ENCODE peak calls at places on chromosome 13, in five cellular contexts. One of them, this sample, is unnamed.

GRCh38 chr13:80037505-80037888 is 303.4 kb downstream of the SPRY2 start:
- DNase-seq in effector memory CD4-positive, alpha-beta T cell: no peak
- DNase-seq in psoas muscle: no peak
- DNase-seq in heart left ventricle: no peak
- DNase-seq in fibroblast of the aortic adventitia: peak
- DNase-seq in this sample: no peak

GRCh38 chr13:52158629-52159158 is 703 bp downstream of the NEK3 start:
- DNase-seq in effector memory CD4-positive, alpha-beta T cell: no peak
- DNase-seq in psoas muscle: peak
- DNase-seq in heart left ventricle: no peak
- DNase-seq in fibroblast of the aortic adventitia: peak
- DNase-seq in this sample: peak

GRCh38 chr13:26941345-26942174 is 181.0 kb upstream of the GPR12 start:
- DNase-seq in effector memory CD4-positive, alpha-beta T cell: no peak
- DNase-seq in psoas muscle: no peak
- DNase-seq in fibroblast of the aortic adventitia: peak
- DNase-seq in heart left ventricle: no peak
- DNase-seq in this sample: no peak

GRCh38 chr13:74325106-74325505 is 190.9 kb upstream of the KLF12 start:
- DNase-seq in effector memory CD4-positive, alpha-beta T cell: no peak
- DNase-seq in heart left ventricle: no peak
- DNase-seq in fibroblast of the aortic adventitia: peak
- DNase-seq in psoas muscle: no peak
- DNase-seq in this sample: no peak

GRCh38 chr13:64753606-64754005 is 2476.5 kb downstream of the PCDH9 start:
- DNase-seq in psoas muscle: no peak
- DNase-seq in heart left ventricle: no peak
- DNase-seq in effector memory CD4-positive, alpha-beta T cell: no peak
- DNase-seq in fibroblast of the aortic adventitia: peak
- DNase-seq in this sample: no peak

GRCh38 chr13:40568672-40569350 is 97.6 kb downstream of the FOXO1 start:
- DNase-seq in fibroblast of the aortic adventitia: peak
- DNase-seq in effector memory CD4-positive, alpha-beta T cell: no peak
- DNase-seq in heart left ventricle: no peak
- DNase-seq in psoas muscle: no peak
- DNase-seq in this sample: no peak

GRCh38 chr13:100921139-100921538 is 246.5 kb upstream of the TMTC4 start:
- DNase-seq in effector memory CD4-positive, alpha-beta T cell: no peak
- DNase-seq in fibroblast of the aortic adventitia: no peak
- DNase-seq in psoas muscle: no peak
- DNase-seq in heart left ventricle: no peak
- DNase-seq in this sample: no peak

GRCh38 chr13:73738626-73739025 is 395.6 kb downstream of the KLF12 start:
- DNase-seq in effector memory CD4-positive, alpha-beta T cell: no peak
- DNase-seq in heart left ventricle: no peak
- DNase-seq in fibroblast of the aortic adventitia: no peak
- DNase-seq in psoas muscle: no peak
- DNase-seq in this sample: no peak

GRCh38 chr13:71030789-71031188 is 836.2 kb downstream of the DACH1 start:
- DNase-seq in heart left ventricle: no peak
- DNase-seq in effector memory CD4-positive, alpha-beta T cell: no peak
- DNase-seq in fibroblast of the aortic adventitia: no peak
- DNase-seq in psoas muscle: no peak
- DNase-seq in this sample: no peak

GRCh38 chr13:79901336-79901735 is 420.4 kb downstream of the NDFIP2 start:
- DNase-seq in fibroblast of the aortic adventitia: no peak
- DNase-seq in heart left ventricle: no peak
- DNase-seq in effector memory CD4-positive, alpha-beta T cell: no peak
- DNase-seq in psoas muscle: no peak
- DNase-seq in this sample: no peak

GRCh38 chr13:23903906-23904280 is 6.6 kb upstream of the C1QTNF9B start:
- DNase-seq in heart left ventricle: no peak
- DNase-seq in fibroblast of the aortic adventitia: no peak
- DNase-seq in psoas muscle: no peak
- DNase-seq in effector memory CD4-positive, alpha-beta T cell: no peak
- DNase-seq in this sample: no peak

GRCh38 chr13:50421457-50422130 is 406.4 kb downstream of the KCNRG start:
- DNase-seq in effector memory CD4-positive, alpha-beta T cell: no peak
- DNase-seq in psoas muscle: no peak
- DNase-seq in heart left ventricle: no peak
- DNase-seq in fibroblast of the aortic adventitia: no peak
- DNase-seq in this sample: no peak

GRCh38 chr13:25727250-25727649 is 324.6 kb downstream of the SHISA2 start:
- DNase-seq in psoas muscle: no peak
- DNase-seq in effector memory CD4-positive, alpha-beta T cell: no peak
- DNase-seq in fibroblast of the aortic adventitia: no peak
- DNase-seq in heart left ventricle: no peak
- DNase-seq in this sample: no peak

GRCh38 chr13:50353651-50354415 is 338.6 kb downstream of the KCNRG start:
- DNase-seq in effector memory CD4-positive, alpha-beta T cell: no peak
- DNase-seq in heart left ventricle: no peak
- DNase-seq in fibroblast of the aortic adventitia: peak
- DNase-seq in psoas muscle: no peak
- DNase-seq in this sample: no peak

GRCh38 chr13:42478531-42479156 is 95.3 kb upstream of the TNFSF11 start:
- DNase-seq in heart left ventricle: no peak
- DNase-seq in psoas muscle: no peak
- DNase-seq in effector memory CD4-positive, alpha-beta T cell: no peak
- DNase-seq in fibroblast of the aortic adventitia: peak
- DNase-seq in this sample: no peak

GRCh38 chr13:59790626-59791025 is 373.1 kb downstream of the DIAPH3 start:
- DNase-seq in effector memory CD4-positive, alpha-beta T cell: no peak
- DNase-seq in fibroblast of the aortic adventitia: peak
- DNase-seq in psoas muscle: no peak
- DNase-seq in heart left ventricle: no peak
- DNase-seq in this sample: no peak

DNA sequence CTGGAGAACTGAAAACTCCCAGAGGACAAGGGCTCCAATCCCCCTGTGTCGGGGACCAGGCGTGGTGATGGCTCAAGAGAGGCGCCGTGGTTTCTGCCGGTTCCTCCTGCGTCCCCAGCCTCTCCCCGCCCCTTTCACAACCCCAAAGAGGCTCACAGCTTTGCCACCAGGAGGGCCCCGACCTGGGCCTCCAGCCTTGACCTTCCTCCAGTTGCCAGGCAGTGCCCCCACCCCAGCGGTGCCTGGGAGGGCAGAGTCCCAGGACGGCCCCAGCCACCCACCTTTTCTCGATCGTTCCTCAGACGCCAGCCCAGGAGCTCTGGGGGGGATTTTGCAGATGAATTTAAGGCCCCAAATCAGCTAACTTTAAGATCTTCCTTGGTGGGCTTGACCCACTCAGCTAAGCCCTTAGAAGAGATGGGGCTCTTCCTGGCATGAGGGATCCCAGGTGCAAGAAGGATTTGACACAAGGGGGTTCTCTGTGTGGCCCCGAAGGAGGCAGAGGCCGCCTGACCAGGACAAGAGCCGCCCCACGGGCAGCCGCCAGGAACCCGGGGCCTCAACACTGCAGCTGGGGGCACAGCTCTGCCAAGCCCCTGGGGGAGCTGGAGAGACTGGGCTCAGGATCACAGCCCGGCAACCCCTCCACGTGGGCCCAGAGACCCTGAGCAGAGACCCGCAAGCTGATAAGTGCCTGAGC is 47.0 kb downstream of the MCF2L start:
- DNase-seq in heart left ventricle: peak
- DNase-seq in psoas muscle: no peak
- DNase-seq in effector memory CD4-positive, alpha-beta T cell: no peak
- DNase-seq in fibroblast of the aortic adventitia: no peak
- DNase-seq in this sample: no peak
- H3K4me3 ChIP-seq in heart left ventricle: no peak
- H3K4me3 ChIP-seq in psoas muscle: no peak
- H3K4me3 ChIP-seq in effector memory CD4-positive, alpha-beta T cell: no peak
- H3K4me3 ChIP-seq in fibroblast of the aortic adventitia: no peak
- H3K4me3 ChIP-seq in this sample: no peak

GRCh38 chr13:106529415-106530208 is 5.8 kb downstream of the EFNB2 start:
- DNase-seq in heart left ventricle: no peak
- DNase-seq in fibroblast of the aortic adventitia: no peak
- DNase-seq in effector memory CD4-positive, alpha-beta T cell: no peak
- DNase-seq in psoas muscle: no peak
- DNase-seq in this sample: no peak
- H3K4me3 ChIP-seq in heart left ventricle: peak
- H3K4me3 ChIP-seq in fibroblast of the aortic adventitia: no peak
- H3K4me3 ChIP-seq in effector memory CD4-positive, alpha-beta T cell: no peak
- H3K4me3 ChIP-seq in psoas muscle: peak
- H3K4me3 ChIP-seq in this sample: no peak

DNA sequence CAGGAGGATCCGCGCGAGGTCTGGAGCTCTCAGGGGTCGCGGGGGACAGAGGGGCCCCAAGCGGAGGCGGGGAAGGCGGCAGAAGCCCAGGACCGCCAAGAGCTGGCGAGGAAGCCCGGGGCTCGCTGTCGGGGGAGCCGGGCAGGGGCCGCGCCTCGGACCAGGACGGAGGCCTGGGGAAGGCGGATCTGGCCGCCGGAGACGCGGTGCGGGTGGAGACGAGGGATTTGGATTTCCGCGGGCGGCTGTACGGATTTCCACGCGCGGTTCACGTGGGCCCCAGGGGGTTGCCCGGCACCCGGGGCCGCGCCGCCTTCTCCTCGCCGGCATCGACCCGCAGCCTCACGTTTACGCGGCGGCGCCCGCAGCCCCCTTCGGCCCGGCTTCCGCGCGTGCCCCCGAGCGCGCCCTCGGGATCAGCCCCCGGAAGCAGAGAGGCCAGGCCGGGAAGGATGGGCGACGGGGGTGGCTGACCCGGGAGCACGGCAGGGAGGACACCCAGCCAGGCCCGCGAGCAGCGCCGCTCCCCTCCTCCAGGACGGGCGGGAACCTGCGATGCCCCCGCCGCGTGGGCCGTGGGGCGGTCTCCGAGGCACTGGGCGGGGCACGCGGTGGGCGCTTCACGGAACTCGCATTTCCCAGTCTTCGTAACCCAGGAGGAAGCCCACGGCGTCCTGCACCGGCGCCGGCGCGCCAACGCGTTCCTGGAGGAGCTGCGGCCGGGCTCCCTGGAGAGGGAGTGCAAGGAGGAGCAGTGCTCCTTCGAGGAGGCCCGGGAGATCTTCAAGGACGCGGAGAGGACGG is 4.7 kb downstream of the F7 start:
- DNase-seq in effector memory CD4-positive, alpha-beta T cell: no peak
- DNase-seq in heart left ventricle: peak
- DNase-seq in fibroblast of the aortic adventitia: no peak
- DNase-seq in psoas muscle: peak
- DNase-seq in this sample: peak
- H3K4me3 ChIP-seq in effector memory CD4-positive, alpha-beta T cell: peak
- H3K4me3 ChIP-seq in heart left ventricle: peak
- H3K4me3 ChIP-seq in fibroblast of the aortic adventitia: no peak
- H3K4me3 ChIP-seq in psoas muscle: peak
- H3K4me3 ChIP-seq in this sample: peak

GRCh38 chr13:98083507-98083906 is 59.4 kb upstream of the FARP1 start:
- DNase-seq in heart left ventricle: no peak
- DNase-seq in psoas muscle: no peak
- DNase-seq in fibroblast of the aortic adventitia: peak
- DNase-seq in effector memory CD4-positive, alpha-beta T cell: no peak
- DNase-seq in this sample: no peak
- H3K4me3 ChIP-seq in heart left ventricle: no peak
- H3K4me3 ChIP-seq in psoas muscle: no peak
- H3K4me3 ChIP-seq in fibroblast of the aortic adventitia: no peak
- H3K4me3 ChIP-seq in effector memory CD4-positive, alpha-beta T cell: no peak
- H3K4me3 ChIP-seq in this sample: no peak

GRCh38 chr13:113413898-113414282 is 39.4 kb downstream of the ADPRHL1 start:
- DNase-seq in fibroblast of the aortic adventitia: peak
- DNase-seq in psoas muscle: peak
- DNase-seq in effector memory CD4-positive, alpha-beta T cell: no peak
- DNase-seq in heart left ventricle: peak
- DNase-seq in this sample: no peak
- H3K4me3 ChIP-seq in fibroblast of the aortic adventitia: no peak
- H3K4me3 ChIP-seq in psoas muscle: peak
- H3K4me3 ChIP-seq in effector memory CD4-positive, alpha-beta T cell: no peak
- H3K4me3 ChIP-seq in heart left ventricle: no peak
- H3K4me3 ChIP-seq in this sample: no peak

DNA sequence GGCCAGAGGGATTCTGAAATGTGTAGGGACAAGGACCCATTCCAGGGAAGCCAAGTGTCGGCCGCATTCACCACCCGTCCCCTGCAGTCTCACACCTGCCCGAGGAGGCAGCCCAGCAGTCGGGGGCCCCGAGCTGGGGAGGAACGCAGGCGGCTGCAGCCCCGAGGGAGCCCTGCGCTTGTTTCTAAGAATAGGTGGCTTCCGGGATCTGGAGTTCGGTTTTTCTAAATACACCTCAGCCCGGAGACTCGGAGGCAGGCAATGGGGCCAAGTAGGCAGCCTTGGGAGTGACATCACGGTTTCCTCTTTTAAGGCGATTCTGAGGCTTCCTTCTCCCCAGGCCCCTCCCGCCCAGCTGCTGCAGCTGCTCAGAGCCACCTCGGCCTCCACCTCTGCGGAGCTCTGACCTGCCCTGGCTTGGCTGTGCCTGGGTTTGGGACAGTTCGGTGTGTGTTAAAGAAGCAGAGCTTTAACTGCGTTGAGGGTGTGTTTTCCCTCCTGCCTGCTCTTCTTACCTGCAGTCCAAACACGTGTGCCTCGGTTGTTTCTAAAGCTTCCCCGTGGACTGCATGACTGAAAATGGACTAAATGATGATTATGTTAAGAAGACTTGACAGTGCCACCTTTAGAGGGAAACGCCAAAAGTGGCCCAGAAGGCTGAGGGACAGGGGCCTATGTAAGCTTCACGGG is 80.5 kb downstream of the COL4A2 start:
- DNase-seq in heart left ventricle: peak
- DNase-seq in psoas muscle: peak
- DNase-seq in fibroblast of the aortic adventitia: peak
- DNase-seq in effector memory CD4-positive, alpha-beta T cell: no peak
- DNase-seq in this sample: no peak
- H3K4me3 ChIP-seq in heart left ventricle: peak
- H3K4me3 ChIP-seq in psoas muscle: peak
- H3K4me3 ChIP-seq in fibroblast of the aortic adventitia: no peak
- H3K4me3 ChIP-seq in effector memory CD4-positive, alpha-beta T cell: no peak
- H3K4me3 ChIP-seq in this sample: no peak